ENCODE peak calls at places on chromosomes 13 and 19, in four cellular contexts. K is hepatocyte, P is aorta, G is upper lobe of left lung. E is an unnamed sample.

GRCh38 chr19:54339646-54340358 is 840 bp upstream of the LILRA4 start:
- DNase-seq in G (no peak), K (no peak), P (no peak), E (peak)

GRCh38 chr19:17834350-17835181 is 13.2 kb downstream of the JAK3 start:
- DNase-seq in G (no peak), K (no peak), P (no peak), E (no peak)

GRCh38 chr19:21323000-21323399 is 6.2 kb downstream of the ZNF708 start:
- DNase-seq in P (no peak), K (no peak), G (no peak), E (no peak)

GRCh38 chr19:3413796-3414327 is 47.5 kb downstream of the NFIC start:
- DNase-seq in G (no peak), K (no peak), P (no peak), E (no peak)

GRCh38 chr19:3443840-3444694 is 36.3 kb downstream of the SMIM24 start:
- DNase-seq in P (peak), G (peak), K (peak), E (no peak)

GRCh38 chr13:35309711-35310110 is 166.8 kb downstream of the MAB21L1 start:
- DNase-seq in K (no peak), P (no peak), G (no peak), E (no peak)

GRCh38 chr19:4582112-4582553 is 22.6 kb upstream of the SEMA6B start:
- DNase-seq in P (no peak), G (no peak), K (no peak), E (no peak)

GRCh38 chr13:105442941-105443340 is 1092.5 kb downstream of the EFNB2 start:
- DNase-seq in P (no peak), K (peak), G (no peak), E (no peak)

GRCh38 chr19:57587529-57587928 is 3.6 kb downstream of the ZIK1 start:
- DNase-seq in P (no peak), K (no peak), G (no peak), E (no peak)

GRCh38 chr13:108212901-108213300 is 2.4 kb downstream of the LIG4 start:
- DNase-seq in K (no peak), G (no peak), P (no peak), E (no peak)

GRCh38 chr19:56321981-56322558 is 7.4 kb upstream of the ZSCAN5A start:
- DNase-seq in P (no peak), K (no peak), G (no peak), E (no peak)

GRCh38 chr13:106376411-106377112 is 158.9 kb downstream of the EFNB2 start:
- DNase-seq in K (no peak), P (peak), G (no peak), E (no peak)

GRCh38 chr19:12872255-12872654 is 9.0 kb downstream of the DNASE2 start:
- DNase-seq in G (no peak), P (peak), K (no peak), E (no peak)

GRCh38 chr19:30870861-30871260 is 478.4 kb downstream of the TSHZ3 start:
- DNase-seq in P (no peak), G (no peak), K (peak), E (no peak)

GRCh38 chr19:48493718-48494515 is 17.7 kb downstream of the LMTK3 start:
- DNase-seq in P (no peak), K (no peak), G (no peak), E (no peak)

GRCh38 chr19:7545904-7546303 is 10.4 kb downstream of the PNPLA6 start:
- DNase-seq in K (no peak), P (no peak), G (no peak), E (no peak)

GRCh38 chr19:13846533-13847032 is 30.4 kb upstream of the NANOS3 start:
- DNase-seq in K (peak), P (peak), G (peak), E (peak)

GRCh38 chr19:39400997-39401548 is 5.6 kb upstream of the ZFP36 start:
- DNase-seq in P (no peak), K (peak), G (no peak), E (no peak)

GRCh38 chr13:79637086-79637763 is 156.3 kb downstream of the NDFIP2 start:
- DNase-seq in G (no peak), K (no peak), P (peak), E (no peak)

GRCh38 chr13:66657165-66657895 is 572.8 kb downstream of the PCDH9 start:
- DNase-seq in K (peak), G (no peak), P (no peak), E (no peak)

GRCh38 chr13:29936051-29936813 is 85.8 kb upstream of the UBL3 start:
- DNase-seq in P (peak), G (no peak), K (no peak), E (no peak)
- H3K27ac ChIP-seq in P (no peak), G (no peak), K (peak), E (no peak)

DNA sequence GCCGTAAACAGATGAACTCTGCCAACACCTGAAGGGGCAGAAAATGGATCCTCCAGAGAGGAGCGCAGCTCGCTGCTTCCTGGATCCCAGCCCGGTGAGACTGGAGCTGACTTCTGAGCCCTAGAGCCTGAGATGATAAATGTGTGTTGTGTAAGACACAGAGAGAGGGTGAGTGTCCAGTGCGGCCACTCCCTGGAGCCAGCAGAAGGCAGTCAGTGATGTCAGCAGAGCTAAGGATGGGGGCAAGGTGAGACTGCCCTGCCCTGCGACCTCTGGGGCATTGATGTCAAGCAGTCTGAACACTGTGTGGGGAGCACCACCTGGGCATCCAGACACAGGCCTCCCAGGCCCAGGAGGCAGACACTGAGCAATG is 9.7 kb upstream of the SLC35E1 start:
- DNase-seq in P (no peak), K (no peak), G (no peak), E (no peak)
- H3K27ac ChIP-seq in P (no peak), K (peak), G (peak), E (no peak)

GRCh38 chr19:50820086-50820485 is 3.5 kb downstream of the KLK1 start:
- DNase-seq in G (no peak), P (no peak), K (no peak), E (no peak)

GRCh38 chr19:50822661-50823208 is 852 bp downstream of the KLK1 start:
- DNase-seq in G (no peak), P (no peak), K (no peak), E (no peak)

GRCh38 chr19:50821248-50821612 is 2.4 kb downstream of the KLK1 start:
- DNase-seq in K (no peak), P (no peak), G (no peak), E (no peak)

GRCh38 chr19:50820549-50821247 is 2.9 kb downstream of the KLK1 start:
- DNase-seq in G (no peak), P (no peak), K (peak), E (peak)

DNA sequence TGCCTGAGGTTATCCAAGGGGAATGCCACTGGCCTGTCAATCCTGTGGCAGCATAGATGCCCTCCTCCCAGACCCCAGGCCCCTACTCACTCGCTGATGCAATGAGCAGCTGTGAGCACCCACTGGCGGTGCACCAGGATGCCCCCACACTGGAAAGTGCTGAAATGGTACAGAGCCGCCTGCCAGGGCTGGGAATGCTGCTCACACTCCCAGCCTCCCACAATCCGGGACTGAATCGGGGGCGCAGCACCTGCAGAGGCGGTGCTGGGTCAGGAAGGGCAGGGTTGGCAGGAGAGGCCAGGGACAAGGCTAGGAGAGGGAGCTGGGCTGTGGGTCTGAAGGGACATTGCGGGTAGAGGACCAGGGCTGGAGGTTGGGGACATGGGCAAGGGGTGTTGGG is 2.0 kb downstream of the KLK1 start:
- DNase-seq in G (no peak), P (no peak), K (no peak), E (no peak)
- H3K27ac ChIP-seq in G (no peak), P (no peak), K (no peak), E (no peak)

GRCh38 chr19:52963229-52963760 is 614 bp upstream of the ZNF816 start:
- DNase-seq in G (peak), K (peak), P (no peak), E (no peak)
- H3K27ac ChIP-seq in G (peak), K (peak), P (no peak), E (peak)